ENCODE peak calls at places on chromosomes 3 and 15, in nine cellular contexts. Q is sigmoid colon, Y is bronchial epithelial cell, B is neural crest cell, W is choroid plexus epithelial cell, L is endothelial cell, R is lung, K is breast epithelium, U is uterus. F is an unnamed sample.

GRCh38 chr3:13193320-13194284 is 120.4 kb upstream of the IQSEC1 start:
- DNase-seq in W (no peak), B (no peak), R (no peak), Q (peak), Y (no peak), K (peak), L (no peak), U (no peak), F (no peak)

GRCh38 chr15:89909611-89910010 is 3.1 kb downstream of the ARPIN start:
- DNase-seq in R (no peak), B (no peak), Y (no peak), K (no peak), W (no peak), U (no peak), L (no peak), Q (no peak), F (no peak)

GRCh38 chr3:15558581-15558980 is 37.1 kb upstream of the COLQ start:
- DNase-seq in R (no peak), K (no peak), B (no peak), W (no peak), U (no peak), L (no peak), Q (no peak), Y (no peak), F (no peak)

GRCh38 chr15:77025471-77025901 is 30.6 kb downstream of the PSTPIP1 start:
- DNase-seq in Q (peak), L (no peak), R (no peak), W (no peak), Y (no peak), U (peak), B (no peak), K (peak), F (peak)

GRCh38 chr3:32500880-32501784 is 1.5 kb downstream of the CMTM6 start:
- DNase-seq in Q (no peak), K (no peak), B (no peak), Y (no peak), R (no peak), W (no peak), U (no peak), L (no peak), F (no peak)

GRCh38 chr3:66638717-66639116 is 137.9 kb upstream of the LRIG1 start:
- DNase-seq in U (no peak), Q (no peak), K (no peak), W (peak), B (no peak), Y (no peak), L (no peak), R (no peak), F (no peak)

GRCh38 chr15:25244731-25245585 is 193.9 kb downstream of the UBE3A start:
- DNase-seq in K (peak), Y (no peak), Q (no peak), L (no peak), U (no peak), W (no peak), B (no peak), R (no peak), F (no peak)

GRCh38 chr15:70227122-70227521 is 129.4 kb upstream of the TLE3 start:
- DNase-seq in L (no peak), K (no peak), B (no peak), U (no peak), Y (no peak), W (no peak), R (no peak), Q (no peak), F (no peak)

GRCh38 chr3:174620138-174620537 is 239.0 kb upstream of the NAALADL2 start:
- DNase-seq in R (no peak), K (no peak), B (no peak), W (peak), Y (peak), Q (no peak), U (no peak), L (no peak), F (no peak)

GRCh38 chr3:182912476-182912875 is 67.9 kb downstream of the DCUN1D1 start:
- DNase-seq in K (no peak), Q (no peak), W (no peak), B (no peak), Y (no peak), L (no peak), R (no peak), U (no peak), F (no peak)

GRCh38 chr15:47742742-47743141 is 25.4 kb downstream of the SEMA6D start:
- DNase-seq in Y (no peak), B (no peak), Q (no peak), L (no peak), R (no peak), W (no peak), U (no peak), K (no peak), F (no peak)

GRCh38 chr3:105800320-105800719 is 68.5 kb downstream of the CBLB start:
- DNase-seq in Y (no peak), R (no peak), K (no peak), L (no peak), B (no peak), U (no peak), Q (no peak), W (peak), F (no peak)

GRCh38 chr3:140205598-140205997 is 270.6 kb downstream of the CLSTN2 start:
- DNase-seq in U (no peak), R (no peak), B (no peak), Q (no peak), W (no peak), Y (no peak), L (no peak), K (no peak), F (no peak)

GRCh38 chr3:42730294-42730693 is 27.7 kb upstream of the HHATL start:
- DNase-seq in Q (peak), K (no peak), B (no peak), U (no peak), Y (no peak), L (no peak), R (no peak), W (no peak), F (no peak)

GRCh38 chr3:31288224-31288623 is 244.5 kb upstream of the STT3B start:
- DNase-seq in R (no peak), Y (no peak), Q (no peak), K (no peak), U (no peak), L (no peak), W (no peak), B (no peak), F (no peak)

GRCh38 chr15:52336530-52336929 is 40.9 kb upstream of the MYO5C start:
- DNase-seq in U (no peak), Q (no peak), K (no peak), Y (no peak), W (no peak), L (no peak), B (no peak), R (no peak), F (no peak)

GRCh38 chr3:44492496-44492895 is 15.0 kb upstream of the ZNF445 start:
- DNase-seq in B (no peak), K (no peak), U (no peak), L (no peak), Q (no peak), R (no peak), W (no peak), Y (no peak), F (no peak)

GRCh38 chr3:48595075-48595525 is at the start of gene COL7A1:
- DNase-seq in L (no peak), B (no peak), R (no peak), K (no peak), W (no peak), U (no peak), Q (no peak), Y (no peak), F (no peak)

GRCh38 chr3:163315786-163316185 is 1762.5 kb downstream of the SI start:
- DNase-seq in R (no peak), K (no peak), L (no peak), U (no peak), Y (peak), B (no peak), W (no peak), Q (no peak), F (no peak)

GRCh38 chr3:95151590-95151989 is 1088.7 kb downstream of the NSUN3 start:
- DNase-seq in Q (no peak), R (no peak), Y (no peak), K (no peak), W (no peak), L (no peak), U (no peak), B (no peak), F (no peak)

GRCh38 chr15:67805008-67805681 is 20.2 kb upstream of the SKOR1 start:
- DNase-seq in U (no peak), Q (no peak), Y (no peak), B (no peak), R (no peak), L (no peak), W (no peak), K (no peak), F (no peak)

GRCh38 chr3:14124223-14124614 is 451 bp downstream of the CHCHD4 start:
- DNase-seq in L (peak), W (peak), R (peak), Y (no peak), B (peak), U (peak), Q (peak), K (no peak), F (no peak)

GRCh38 chr3:24128195-24129005 is 183.3 kb downstream of the NR1D2 start:
- DNase-seq in L (no peak), K (no peak), Q (no peak), B (no peak), R (no peak), W (peak), Y (peak), U (no peak), F (no peak)

GRCh38 chr15:61367953-61368352 is 138.9 kb upstream of the RORA start:
- DNase-seq in Q (no peak), Y (no peak), B (no peak), K (no peak), R (no peak), L (no peak), W (no peak), U (no peak), F (no peak)

GRCh38 chr15:32028921-32029320 is 1.4 kb upstream of the CHRNA7 start:
- DNase-seq in U (no peak), L (peak), B (peak), R (no peak), Y (no peak), W (no peak), K (no peak), Q (no peak), F (no peak)

GRCh38 chr3:121295966-121296365 is 249.8 kb downstream of the POLQ start:
- DNase-seq in R (no peak), W (peak), B (no peak), U (no peak), Q (no peak), L (no peak), Y (peak), K (no peak), F (no peak)

GRCh38 chr15:38589502-38589901 is 24.9 kb upstream of the RASGRP1 start:
- DNase-seq in B (no peak), W (peak), U (no peak), K (no peak), Q (no peak), R (peak), Y (peak), L (no peak), F (no peak)

GRCh38 chr15:91385301-91385700 is 285.2 kb downstream of the SV2B start:
- DNase-seq in L (no peak), K (no peak), Q (no peak), R (no peak), B (no peak), W (peak), Y (peak), U (no peak), F (no peak)

GRCh38 chr15:86494475-86494874 is 414.8 kb downstream of the AGBL1 start:
- DNase-seq in W (no peak), K (no peak), R (no peak), Q (no peak), L (no peak), U (no peak), B (no peak), Y (peak), F (no peak)

GRCh38 chr15:86493884-86494283 is 414.2 kb downstream of the AGBL1 start:
- DNase-seq in Y (peak), L (no peak), U (no peak), K (no peak), W (no peak), B (no peak), R (no peak), Q (no peak), F (no peak)

GRCh38 chr15:86491118-86491517 is 411.4 kb downstream of the AGBL1 start:
- DNase-seq in U (no peak), Q (no peak), Y (no peak), R (no peak), W (no peak), L (no peak), K (no peak), B (no peak), F (no peak)

DNA sequence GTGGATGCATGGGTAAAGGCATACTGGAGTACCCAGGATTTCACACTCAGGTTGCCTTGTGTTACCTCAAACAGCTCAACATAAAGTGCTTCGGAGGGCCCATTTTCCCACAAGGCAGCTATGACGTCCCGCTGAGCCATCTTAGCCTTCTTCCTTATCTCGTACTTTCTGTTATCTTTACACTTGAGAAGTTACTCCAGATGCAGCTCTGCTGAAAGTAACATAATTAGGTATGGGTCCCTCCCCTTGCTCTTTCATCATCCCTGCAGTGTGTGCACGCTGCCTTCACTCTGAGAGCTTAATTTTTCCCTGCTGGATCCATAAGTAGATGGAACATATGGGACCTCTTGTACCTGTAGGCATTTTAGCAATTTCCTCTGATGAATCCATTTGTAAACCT is 410.3 kb downstream of the AGBL1 start:
- DNase-seq in B (no peak), U (no peak), R (no peak), K (no peak), Q (no peak), L (no peak), W (no peak), Y (no peak), F (no peak)
- TF ChIP-seq CTCF in B (no peak), U (no peak), R (no peak), K (no peak), Q (no peak), L (no peak), W (no peak), Y (no peak), F (no peak)

DNA sequence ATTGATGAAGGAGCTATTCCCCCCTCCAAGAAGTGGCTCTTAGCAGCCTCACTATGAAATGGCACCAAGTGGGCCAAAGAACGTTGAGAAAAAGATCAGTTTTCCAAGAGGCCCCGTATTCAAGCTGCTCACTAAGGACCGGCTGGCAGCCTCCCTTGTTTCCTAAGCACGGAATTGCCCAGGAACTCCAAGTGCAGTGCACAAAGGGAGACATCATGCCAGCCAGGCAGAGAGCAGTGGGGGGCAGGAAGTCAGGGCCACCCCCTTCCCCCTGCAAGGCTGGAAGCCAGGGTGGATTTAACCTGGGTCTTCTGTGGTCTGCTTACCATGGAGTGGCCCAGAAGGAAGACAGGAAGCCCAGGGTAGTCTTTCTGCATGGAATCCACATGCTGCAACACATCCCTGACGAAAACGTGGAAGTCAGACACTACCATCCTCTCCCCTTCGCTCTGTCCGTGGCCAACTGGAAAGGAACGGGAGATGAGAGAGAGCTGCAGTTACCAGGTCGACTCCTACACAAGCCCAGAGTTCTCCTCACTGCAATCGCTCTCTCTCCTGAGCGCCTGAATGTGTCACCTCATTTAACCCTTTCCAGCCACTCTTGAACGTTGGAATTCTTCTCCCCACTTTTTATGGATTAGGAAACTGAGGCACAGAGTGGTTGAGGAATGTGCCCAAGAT is 49.5 kb downstream of the ABTB1 start:
- DNase-seq in R (no peak), L (no peak), K (no peak), Q (peak), U (no peak), B (no peak), W (no peak), Y (no peak), F (no peak)
- TF ChIP-seq CTCF in R (no peak), L (no peak), K (no peak), Q (no peak), U (no peak), B (no peak), W (no peak), Y (no peak), F (no peak)

GRCh38 chr3:107884719-107885460 is 205.9 kb downstream of the CD47 start:
- DNase-seq in L (no peak), Q (no peak), K (no peak), Y (peak), W (peak), R (no peak), B (no peak), U (no peak), F (no peak)
- TF ChIP-seq CTCF in L (no peak), Q (no peak), K (no peak), Y (no peak), W (peak), R (no peak), B (peak), U (no peak), F (peak)

DNA sequence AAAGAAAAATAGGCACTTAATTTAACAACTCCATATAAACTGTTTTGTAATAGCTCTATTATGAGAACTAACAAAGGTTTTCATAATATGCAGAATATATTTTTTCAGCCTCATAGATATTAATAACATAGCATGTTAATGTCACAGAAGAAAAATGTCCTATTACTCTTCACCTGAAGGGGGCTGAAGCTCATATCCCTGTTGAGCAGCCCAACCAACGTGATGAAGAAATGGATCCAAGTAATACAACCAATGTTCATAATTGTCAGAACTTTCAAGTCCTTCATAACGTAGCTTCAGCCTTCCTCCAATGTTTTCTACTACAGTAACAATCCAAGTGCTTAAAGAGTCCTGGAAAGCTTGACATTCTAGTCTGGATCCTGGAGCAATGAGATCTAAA is 34.5 kb upstream of the STIMATE start:
- DNase-seq in B (no peak), U (no peak), W (no peak), L (no peak), Y (no peak), K (no peak), R (no peak), Q (no peak), F (no peak)
- TF ChIP-seq CTCF in B (peak), U (no peak), W (peak), L (no peak), Y (no peak), K (no peak), R (no peak), Q (no peak), F (no peak)

DNA sequence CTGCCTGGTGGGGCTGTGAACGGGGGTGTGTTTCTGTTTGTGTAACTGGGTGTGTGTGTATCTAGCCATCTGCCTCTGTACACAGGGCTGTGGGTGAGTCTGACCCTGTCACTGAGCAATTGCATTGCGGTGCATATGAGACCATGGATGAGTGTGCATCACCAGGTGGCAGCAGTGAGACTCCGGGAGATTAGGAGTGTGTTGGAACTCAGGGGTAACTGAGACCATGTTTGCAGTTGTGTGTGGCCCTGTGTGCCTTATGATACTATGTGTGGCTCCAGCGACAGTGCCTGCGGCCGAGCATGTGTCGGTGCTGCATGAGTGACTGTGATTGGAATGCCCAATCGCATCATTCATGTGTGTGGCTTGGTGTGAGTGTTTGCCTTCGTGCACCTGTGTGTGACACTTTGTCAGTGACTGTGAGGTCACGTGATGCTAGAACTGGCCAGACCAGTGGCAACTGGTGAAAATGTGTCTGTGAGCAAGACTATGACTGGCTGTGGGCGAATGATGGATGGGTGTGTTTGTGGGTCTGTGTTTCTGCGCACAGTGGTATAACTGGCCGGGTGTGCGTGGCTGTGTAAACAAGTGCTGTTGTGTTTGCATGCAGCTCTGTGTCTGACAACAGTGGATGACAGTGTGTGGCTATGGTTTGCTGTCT is 14.0 kb downstream of the VILL start:
- DNase-seq in K (peak), L (peak), Q (peak), R (peak), B (peak), Y (peak), U (peak), W (peak), F (peak)
- TF ChIP-seq CTCF in K (peak), L (peak), Q (peak), R (peak), B (peak), Y (peak), U (peak), W (peak), F (peak)

DNA sequence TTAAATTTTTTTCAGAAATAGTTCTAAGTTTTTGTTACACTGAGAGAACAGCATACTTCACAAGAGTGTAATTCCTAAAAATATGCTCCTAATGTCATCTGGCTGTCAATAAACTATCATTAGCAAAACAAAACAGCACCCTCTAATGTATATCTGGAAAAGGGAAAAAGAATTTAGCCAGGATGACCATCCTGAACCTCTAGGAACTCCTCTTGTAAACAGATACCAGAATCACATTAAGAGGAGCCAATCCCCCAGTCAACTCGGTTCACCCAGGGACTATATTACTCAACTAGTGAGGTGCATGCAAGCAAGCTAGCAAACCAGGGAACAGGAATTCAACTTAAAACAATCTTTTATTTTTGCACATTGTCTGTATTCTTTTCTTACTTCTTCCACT is 63.2 kb downstream of the RAD18 start:
- DNase-seq in K (no peak), B (no peak), R (no peak), Q (no peak), L (no peak), W (peak), U (no peak), Y (peak), F (no peak)
- TF ChIP-seq CTCF in K (no peak), B (no peak), R (no peak), Q (no peak), L (no peak), W (no peak), U (no peak), Y (no peak), F (no peak)

F was measured in progenitor cell of endocrine pancreas.